ENCODE peak calls at places on chromosomes 4 and X, in five cellular contexts. X, F, C, Z and M are unnamed samples.

GRCh38 chrX:10014462-10015373 is 47.6 kb downstream of the CLDN34 start:
- DNase-seq in C (peak; percentile 87), F (peak; percentile 86), Z (peak; percentile 65), X (peak; percentile 87), M (peak; percentile 77)

GRCh38 chr4:15244354-15244753 is 183.5 kb upstream of the C1QTNF7 start:
- DNase-seq in Z (no peak), C (peak; percentile 14), F (peak; percentile 62), X (no peak), M (no peak)

GRCh38 chr4:83231620-83232056 is 53.0 kb downstream of the COQ2 start:
- DNase-seq in Z (no peak), C (peak; percentile 43), F (no peak), X (no peak), M (peak; percentile 50)

GRCh38 chr4:8710416-8710815 is 117.9 kb downstream of the CPZ start:
- DNase-seq in X (no peak), C (no peak), F (no peak), Z (no peak), M (no peak)

GRCh38 chr4:183563874-183564273 is 59.0 kb downstream of the ING2 start:
- DNase-seq in X (no peak), C (peak; percentile 74), Z (no peak), F (no peak), M (no peak)

GRCh38 chr4:2290974-2291704 is 29.2 kb upstream of the MXD4 start:
- DNase-seq in C (no peak), F (no peak), Z (peak; percentile 75), X (no peak), M (peak; percentile 78)

GRCh38 chr4:53602390-53602789 is 11.1 kb upstream of the LNX1 start:
- DNase-seq in X (no peak), F (no peak), Z (no peak), C (no peak), M (no peak)

GRCh38 chr4:8675383-8675782 is 82.8 kb downstream of the CPZ start:
- DNase-seq in X (no peak), Z (no peak), C (no peak), F (no peak), M (no peak)

GRCh38 chr4:4689694-4690440 is 148.0 kb upstream of the STX18 start:
- DNase-seq in C (peak; percentile 44), F (no peak), X (no peak), Z (no peak), M (no peak)

GRCh38 chr4:159047478-159048165 is 55.3 kb upstream of the RAPGEF2 start:
- DNase-seq in Z (no peak), X (no peak), C (peak; percentile 98), F (no peak), M (no peak)

GRCh38 chrX:24231169-24231568 is 81.6 kb downstream of the ZFX start:
- DNase-seq in X (peak; percentile 52), F (peak; percentile 74), C (peak; percentile 80), Z (no peak), M (no peak)

GRCh38 chr4:108113229-108113628 is 55.5 kb downstream of the LEF1 start:
- DNase-seq in X (no peak), Z (peak; percentile 14), C (no peak), F (no peak), M (no peak)

GRCh38 chrX:12370444-12371089 is 232.3 kb downstream of the FRMPD4 start:
- DNase-seq in X (no peak), C (peak; percentile 51), Z (no peak), F (peak; percentile 72), M (no peak)

GRCh38 chr4:867526-868250 is 41.8 kb upstream of the CPLX1 start:
- DNase-seq in Z (no peak), C (no peak), F (no peak), X (no peak), M (no peak)

GRCh38 chrX:154748712-154749339 is 2.1 kb downstream of the GAB3 start:
- DNase-seq in F (peak; percentile 36), X (no peak), Z (peak; percentile 21), C (peak; percentile 43), M (peak; percentile 38)

GRCh38 chr4:169379688-169380087 is 108.9 kb upstream of the SH3RF1 start:
- DNase-seq in F (no peak), X (no peak), Z (no peak), C (no peak), M (no peak)